ENCODE peak calls at places on chromosomes 7 and 10, in ten cellular contexts. Y is progenitor cell of endocrine pancreas; H is cardiac muscle cell; K is activated CD8-positive, alpha-beta memory T cell treated with anti-CD3 and anti-CD28 coated beads, Interleukin-2, amount 50 U/mL, for 48 hours; N is ovary; U is stimulated activated CD8-positive, alpha-beta memory T cell treated with anti-CD3 and anti-CD28 coated beads, Interleukin-7, amount 100 ng/mL, for 1 hour; T is stimulated activated CD4-positive, alpha-beta T cell treated with anti-CD3 and anti-CD28 coated beads, Interleukin-12 subunit alpha, Interleukin-12 subunit beta, amount 100 ng/mL, for 4 hours; W is left ventricle myocardium inferior; E is Panc1; V is lower leg skin. J is an unnamed sample.
A peak's percentile ranks its signal among the peaks of the same experiment; 100 is the strongest.

GRCh38 chr7:13687500-13687899 is 302.0 kb downstream of the ETV1 start:
- DNase-seq in Y (no peak), H (peak; percentile 9), K (no peak), N (no peak), U (no peak), T (no peak), W (no peak), E (no peak), V (no peak), J (no peak)

GRCh38 chr10:49613882-49614241 is at the start of gene CHAT:
- DNase-seq in Y (no peak), H (no peak), K (peak; percentile 32), N (no peak), U (no peak), T (no peak), W (no peak), E (no peak), V (no peak), J (no peak)

GRCh38 chr10:61923210-61924024 is 21.9 kb downstream of the ARID5B start:
- DNase-seq in Y (no peak), H (no peak), K (no peak), N (no peak), U (no peak), T (no peak), W (no peak), E (no peak), V (no peak), J (no peak)

GRCh38 chr7:78080811-78081210 is 282.2 kb downstream of the PHTF2 start:
- DNase-seq in Y (no peak), H (no peak), K (no peak), N (no peak), U (no peak), T (no peak), W (no peak), E (no peak), V (no peak), J (no peak)

GRCh38 chr7:117375380-117375779 is 51.9 kb downstream of the ASZ1 start:
- DNase-seq in Y (no peak), H (no peak), K (no peak), N (no peak), U (no peak), T (no peak), W (no peak), E (no peak), V (no peak), J (no peak)

GRCh38 chr10:21499580-21499909 is 25.9 kb downstream of the SKIDA1 start:
- DNase-seq in Y (no peak), H (no peak), K (no peak), N (no peak), U (no peak), T (no peak), W (no peak), E (no peak), V (no peak), J (no peak)

GRCh38 chr10:121608669-121609190 is 10.5 kb upstream of the FGFR2 start:
- DNase-seq in Y (peak; percentile 72), H (peak; percentile 59), K (peak; percentile 79), N (peak; percentile 71), U (no peak), T (peak; percentile 23), W (peak; percentile 25), E (no peak), V (no peak), J (peak; percentile 44)

GRCh38 chr7:1948377-1948796 is 278.3 kb downstream of the ELFN1 start:
- DNase-seq in Y (no peak), H (no peak), K (no peak), N (no peak), U (no peak), T (no peak), W (peak; percentile 13), E (no peak), V (no peak), J (peak; percentile 24)

GRCh38 chr7:20260219-20260618 is 43.0 kb upstream of the MACC1 start:
- DNase-seq in Y (no peak), H (no peak), K (no peak), N (no peak), U (no peak), T (no peak), W (no peak), E (no peak), V (no peak), J (no peak)

GRCh38 chr7:108211382-108212201 is 81.4 kb upstream of the LAMB4 start:
- DNase-seq in Y (no peak), H (no peak), K (no peak), N (no peak), U (no peak), T (no peak), W (no peak), E (no peak), V (no peak), J (no peak)

GRCh38 chr10:11654659-11655058 is 43.2 kb upstream of the USP6NL start:
- DNase-seq in Y (no peak), H (no peak), K (peak; percentile 15), N (no peak), U (no peak), T (no peak), W (no peak), E (no peak), V (no peak), J (no peak)

GRCh38 chr7:27709137-27710075 is 30.6 kb upstream of the TAX1BP1 start:
- DNase-seq in Y (no peak), H (no peak), K (no peak), N (no peak), U (no peak), T (no peak), W (no peak), E (no peak), V (no peak), J (no peak)

GRCh38 chr10:73094986-73095478 is 1.6 kb downstream of the P4HA1 start:
- DNase-seq in Y (no peak), H (no peak), K (no peak), N (no peak), U (no peak), T (no peak), W (no peak), E (no peak), V (no peak), J (no peak)

GRCh38 chr7:69781412-69781846 is 183.2 kb downstream of the AUTS2 start:
- DNase-seq in Y (no peak), H (no peak), K (no peak), N (peak; percentile 40), U (no peak), T (no peak), W (peak; percentile 25), E (no peak), V (no peak), J (peak; percentile 51)

GRCh38 chr7:107594961-107595737 is 15.1 kb downstream of the BCAP29 start:
- DNase-seq in Y (no peak), H (no peak), K (no peak), N (no peak), U (no peak), T (no peak), W (no peak), E (peak; percentile 77), V (no peak), J (no peak)

GRCh38 chr10:27911645-27912044 is 87.2 kb downstream of the ODAD2 start:
- DNase-seq in Y (no peak), H (peak; percentile 8), K (no peak), N (no peak), U (no peak), T (no peak), W (no peak), E (no peak), V (no peak), J (no peak)

GRCh38 chr7:79820387-79820786 is 314.2 kb upstream of the GNAI1 start:
- DNase-seq in Y (no peak), H (peak; percentile 45), K (no peak), N (peak; percentile 65), U (no peak), T (no peak), W (peak; percentile 55), E (no peak), V (no peak), J (peak; percentile 78)

GRCh38 chr7:131459256-131459655 is 97.2 kb downstream of the PODXL start:
- DNase-seq in Y (no peak), H (peak; percentile 2), K (no peak), N (no peak), U (no peak), T (no peak), W (no peak), E (no peak), V (no peak), J (no peak)

GRCh38 chr7:78765985-78766729 is 687.3 kb downstream of the MAGI2 start:
- DNase-seq in Y (no peak), H (no peak), K (no peak), N (no peak), U (no peak), T (no peak), W (no peak), E (no peak), V (no peak), J (no peak)

GRCh38 chr7:142807855-142808460 is 37.2 kb downstream of the PRSS2 start:
- DNase-seq in Y (no peak), H (no peak), K (peak; percentile 64), N (no peak), U (no peak), T (no peak), W (no peak), E (peak; percentile 57), V (no peak), J (no peak)

GRCh38 chr7:130961128-130961601 is 227.2 kb upstream of the KLF14 start:
- DNase-seq in Y (no peak), H (no peak), K (peak; percentile 85), N (no peak), U (no peak), T (peak; percentile 63), W (no peak), E (no peak), V (no peak), J (no peak)

GRCh38 chr7:136869006-136869961 is 832 bp downstream of the CHRM2 start:
- DNase-seq in Y (no peak), H (peak; percentile 49), K (no peak), N (peak; percentile 9), U (no peak), T (no peak), W (peak; percentile 26), E (no peak), V (no peak), J (peak; percentile 48)

GRCh38 chr10:100655760-100656421 is 89.5 kb upstream of the PAX2 start:
- DNase-seq in Y (no peak), H (no peak), K (no peak), N (no peak), U (no peak), T (no peak), W (no peak), E (no peak), V (no peak), J (no peak)

GRCh38 chr10:105352827-105353226 is 711.7 kb downstream of the SORCS3 start:
- DNase-seq in Y (no peak), H (no peak), K (no peak), N (no peak), U (no peak), T (no peak), W (no peak), E (no peak), V (no peak), J (no peak)